ENCODE peak calls at places on chromosomes 6 and 20, in six cellular contexts. One of them, this sample, is unnamed. For H3K27me3, H3K36me3 and H3K9me3, the result is how much of the 10 kb centered on the place peaks cover.

GRCh38 chr6:28615616-28615954 is 89.9 kb downstream of the GPX5 start:
- DNase-seq in HAP-1: no peak
- DNase-seq in Panc1: no peak
- DNase-seq in lung: no peak
- DNase-seq in ovary: no peak
- DNase-seq in psoas muscle: no peak
- DNase-seq in this sample: no peak

GRCh38 chr6:102520981-102521380 is 1127.5 kb downstream of the GRIK2 start:
- DNase-seq in ovary: no peak
- DNase-seq in Panc1: no peak
- DNase-seq in HAP-1: no peak
- DNase-seq in lung: no peak
- DNase-seq in psoas muscle: no peak
- DNase-seq in this sample: no peak

GRCh38 chr6:106997392-106998257 is 23.1 kb upstream of the CD24 start:
- DNase-seq in HAP-1: peak
- DNase-seq in ovary: no peak
- DNase-seq in psoas muscle: no peak
- DNase-seq in lung: peak
- DNase-seq in Panc1: peak
- DNase-seq in this sample: no peak

GRCh38 chr6:35073766-35074471 is 67.2 kb downstream of the TCP11 start:
- DNase-seq in Panc1: no peak
- DNase-seq in lung: no peak
- DNase-seq in psoas muscle: peak
- DNase-seq in HAP-1: no peak
- DNase-seq in ovary: no peak
- DNase-seq in this sample: no peak

GRCh38 chr20:25195962-25196700 is 619 bp downstream of the ENTPD6 start:
- DNase-seq in lung: no peak
- DNase-seq in psoas muscle: no peak
- DNase-seq in Panc1: no peak
- DNase-seq in HAP-1: peak
- DNase-seq in ovary: no peak
- DNase-seq in this sample: no peak

GRCh38 chr6:124294572-124294971 is 490.9 kb downstream of the NKAIN2 start:
- DNase-seq in ovary: no peak
- DNase-seq in lung: no peak
- DNase-seq in Panc1: no peak
- DNase-seq in psoas muscle: no peak
- DNase-seq in HAP-1: no peak
- DNase-seq in this sample: no peak

GRCh38 chr6:44481056-44481455 is 93.5 kb downstream of the CDC5L start:
- DNase-seq in psoas muscle: no peak
- DNase-seq in lung: no peak
- DNase-seq in ovary: no peak
- DNase-seq in Panc1: no peak
- DNase-seq in HAP-1: no peak
- DNase-seq in this sample: no peak

GRCh38 chr20:50283922-50284810 is 93.5 kb downstream of the CEBPB start:
- DNase-seq in psoas muscle: peak
- DNase-seq in lung: peak
- DNase-seq in ovary: no peak
- DNase-seq in HAP-1: no peak
- DNase-seq in Panc1: no peak
- DNase-seq in this sample: no peak

GRCh38 chr20:38828514-38829295 is 23.2 kb downstream of the PPP1R16B start:
- DNase-seq in Panc1: no peak
- DNase-seq in ovary: no peak
- DNase-seq in lung: no peak
- DNase-seq in HAP-1: no peak
- DNase-seq in psoas muscle: no peak
- DNase-seq in this sample: no peak

GRCh38 chr20:34143951-34144350 is 31.9 kb upstream of the EIF2S2 start:
- DNase-seq in HAP-1: no peak
- DNase-seq in lung: no peak
- DNase-seq in psoas muscle: no peak
- DNase-seq in Panc1: no peak
- DNase-seq in ovary: no peak
- DNase-seq in this sample: no peak

GRCh38 chr6:169665289-169665688 is 36.5 kb downstream of the WDR27 start:
- DNase-seq in Panc1: no peak
- DNase-seq in lung: no peak
- DNase-seq in ovary: no peak
- DNase-seq in psoas muscle: no peak
- DNase-seq in HAP-1: no peak
- DNase-seq in this sample: no peak

GRCh38 chr6:115004982-115005381 is 662.2 kb upstream of the HS3ST5 start:
- DNase-seq in psoas muscle: no peak
- DNase-seq in HAP-1: no peak
- DNase-seq in Panc1: no peak
- DNase-seq in ovary: no peak
- DNase-seq in lung: no peak
- DNase-seq in this sample: no peak

GRCh38 chr6:136923116-136923953 is 1.2 kb downstream of the SLC35D3 start:
- DNase-seq in ovary: no peak
- DNase-seq in lung: no peak
- DNase-seq in HAP-1: no peak
- DNase-seq in Panc1: no peak
- DNase-seq in psoas muscle: no peak
- DNase-seq in this sample: no peak

GRCh38 chr6:118982256-118982911 is 47.4 kb upstream of the MCM9 start:
- DNase-seq in lung: no peak
- DNase-seq in Panc1: no peak
- DNase-seq in HAP-1: peak
- DNase-seq in psoas muscle: no peak
- DNase-seq in ovary: no peak
- DNase-seq in this sample: no peak

GRCh38 chr6:148590881-148591280 is 155.9 kb upstream of the UST start:
- DNase-seq in HAP-1: no peak
- DNase-seq in lung: no peak
- DNase-seq in Panc1: no peak
- DNase-seq in ovary: no peak
- DNase-seq in psoas muscle: no peak
- DNase-seq in this sample: no peak

GRCh38 chr6:73547046-73547445 is 26.2 kb upstream of the EEF1A1 start:
- DNase-seq in ovary: no peak
- DNase-seq in HAP-1: no peak
- DNase-seq in lung: no peak
- DNase-seq in Panc1: no peak
- DNase-seq in psoas muscle: no peak
- DNase-seq in this sample: no peak

GRCh38 chr6:132548746-132549463 is 3.6 kb upstream of the TAAR8 start:
- DNase-seq in lung: no peak
- DNase-seq in HAP-1: no peak
- DNase-seq in ovary: no peak
- DNase-seq in psoas muscle: no peak
- DNase-seq in Panc1: no peak
- DNase-seq in this sample: no peak

GRCh38 chr6:34132486-34133185 is 13.3 kb downstream of the GRM4 start:
- DNase-seq in psoas muscle: no peak
- DNase-seq in ovary: no peak
- DNase-seq in lung: no peak
- DNase-seq in Panc1: no peak
- DNase-seq in HAP-1: peak
- DNase-seq in this sample: no peak

GRCh38 chr6:118551673-118552063 is 3.6 kb downstream of the PLN start:
- DNase-seq in psoas muscle: no peak
- DNase-seq in HAP-1: no peak
- DNase-seq in lung: no peak
- DNase-seq in Panc1: no peak
- DNase-seq in ovary: no peak
- DNase-seq in this sample: no peak

GRCh38 chr6:47440722-47441121 is 36.9 kb upstream of the CD2AP start:
- DNase-seq in HAP-1: peak
- DNase-seq in ovary: no peak
- DNase-seq in lung: no peak
- DNase-seq in psoas muscle: no peak
- DNase-seq in Panc1: no peak
- DNase-seq in this sample: no peak

GRCh38 chr6:162217811-162218450 is 509.6 kb downstream of the PRKN start:
- DNase-seq in HAP-1: no peak
- DNase-seq in ovary: no peak
- DNase-seq in psoas muscle: no peak
- DNase-seq in Panc1: no peak
- DNase-seq in lung: no peak
- DNase-seq in this sample: no peak

GRCh38 chr20:36573798-36574277 is 441 bp downstream of the TGIF2 start:
- DNase-seq in Panc1: no peak
- DNase-seq in ovary: peak
- DNase-seq in HAP-1: no peak
- DNase-seq in psoas muscle: peak
- DNase-seq in lung: peak
- DNase-seq in this sample: no peak

DNA sequence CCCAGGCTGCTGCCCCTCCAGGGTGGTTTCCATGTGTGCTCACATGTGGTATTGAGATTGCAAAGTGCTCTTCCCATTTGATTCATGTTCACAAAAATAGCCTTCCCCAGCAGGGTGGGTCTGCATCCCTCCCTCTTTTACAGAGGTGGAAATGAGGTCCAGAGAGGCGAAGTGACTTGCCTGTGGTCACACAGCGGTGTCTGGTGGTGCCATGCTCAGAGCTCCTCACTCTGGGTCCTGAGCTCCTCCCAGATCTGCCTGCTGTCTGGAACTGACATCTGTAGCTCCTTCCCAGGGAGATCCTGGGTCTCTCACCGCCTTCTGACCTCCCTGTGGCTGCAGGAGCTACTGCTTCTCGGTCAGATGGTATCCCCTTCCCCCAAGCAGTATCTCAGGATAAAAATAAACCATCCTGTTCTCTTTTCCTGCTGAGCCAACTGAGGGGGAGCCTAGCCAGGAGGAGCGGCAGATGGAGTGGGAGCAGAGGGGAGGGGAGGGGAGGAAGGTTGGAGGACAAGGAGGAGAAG is 11.9 kb downstream of the CD40 start:
- DNase-seq in lung: no peak
- DNase-seq in HAP-1: no peak
- DNase-seq in ovary: no peak
- DNase-seq in Panc1: no peak
- DNase-seq in psoas muscle: no peak
- DNase-seq in this sample: no peak
- H3K27me3 ChIP-seq in lung: under half
- H3K27me3 ChIP-seq in HAP-1: under half
- H3K27me3 ChIP-seq in ovary: under half
- H3K27me3 ChIP-seq in Panc1: under half
- H3K27me3 ChIP-seq in psoas muscle: under half
- H3K27me3 ChIP-seq in this sample: under half

GRCh38 chr6:110097443-110097842 is 82.0 kb downstream of the WASF1 start:
- DNase-seq in lung: no peak
- DNase-seq in Panc1: no peak
- DNase-seq in psoas muscle: no peak
- DNase-seq in HAP-1: peak
- DNase-seq in ovary: no peak
- DNase-seq in this sample: no peak
- H3K36me3 ChIP-seq in lung: under half
- H3K36me3 ChIP-seq in Panc1: under half
- H3K36me3 ChIP-seq in psoas muscle: under half
- H3K36me3 ChIP-seq in HAP-1: under half
- H3K36me3 ChIP-seq in ovary: under half
- H3K36me3 ChIP-seq in this sample: under half

DNA sequence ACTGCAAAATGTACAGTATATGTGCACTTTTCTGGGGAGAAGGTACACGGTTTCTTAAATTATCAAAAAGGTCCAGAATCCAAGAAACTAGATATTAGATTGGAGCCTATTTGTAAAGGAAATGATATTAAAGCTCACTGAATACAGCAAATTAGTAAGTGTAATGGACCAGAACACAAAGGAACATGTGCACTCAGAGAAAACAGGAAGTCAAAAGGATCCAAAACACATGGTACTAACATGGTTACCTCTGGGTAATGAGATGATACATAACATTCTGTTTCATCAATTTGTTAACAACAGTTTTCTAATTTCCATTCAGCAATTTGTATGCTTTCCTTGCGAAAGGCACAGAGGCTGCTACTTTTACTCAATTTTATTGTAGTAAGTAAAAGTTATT is 18.7 kb downstream of the ZNF322 start:
- DNase-seq in psoas muscle: no peak
- DNase-seq in HAP-1: no peak
- DNase-seq in Panc1: no peak
- DNase-seq in ovary: no peak
- DNase-seq in lung: no peak
- DNase-seq in this sample: no peak
- H3K9me3 ChIP-seq in psoas muscle: under half
- H3K9me3 ChIP-seq in HAP-1: under half
- H3K9me3 ChIP-seq in Panc1: half or more
- H3K9me3 ChIP-seq in ovary: under half
- H3K9me3 ChIP-seq in lung: under half
- H3K9me3 ChIP-seq in this sample: under half

DNA sequence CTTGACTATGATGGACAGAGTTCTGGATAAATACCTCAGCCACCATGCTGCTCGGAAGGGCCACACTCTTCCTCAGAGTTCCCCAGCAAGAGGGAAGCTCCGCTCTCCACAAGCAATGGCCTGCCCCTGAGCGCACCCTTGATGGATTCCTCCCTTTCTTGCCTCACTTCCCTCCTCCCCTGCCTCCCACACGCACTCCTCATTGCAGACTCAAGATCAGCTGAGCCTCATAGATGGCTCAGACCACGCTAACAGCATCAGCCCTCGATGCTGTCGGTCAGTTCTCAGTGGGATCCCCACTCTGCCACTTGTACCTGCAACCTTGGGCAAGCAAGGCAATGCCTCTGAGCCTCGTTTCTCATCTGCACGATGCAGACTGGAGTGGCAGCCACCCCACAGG is 123.3 kb downstream of the BMP7 start:
- DNase-seq in HAP-1: no peak
- DNase-seq in ovary: no peak
- DNase-seq in Panc1: no peak
- DNase-seq in lung: no peak
- DNase-seq in psoas muscle: no peak
- DNase-seq in this sample: no peak
- H3K27me3 ChIP-seq in HAP-1: under half
- H3K27me3 ChIP-seq in ovary: under half
- H3K27me3 ChIP-seq in Panc1: under half
- H3K27me3 ChIP-seq in lung: under half
- H3K27me3 ChIP-seq in psoas muscle: under half
- H3K27me3 ChIP-seq in this sample: under half

DNA sequence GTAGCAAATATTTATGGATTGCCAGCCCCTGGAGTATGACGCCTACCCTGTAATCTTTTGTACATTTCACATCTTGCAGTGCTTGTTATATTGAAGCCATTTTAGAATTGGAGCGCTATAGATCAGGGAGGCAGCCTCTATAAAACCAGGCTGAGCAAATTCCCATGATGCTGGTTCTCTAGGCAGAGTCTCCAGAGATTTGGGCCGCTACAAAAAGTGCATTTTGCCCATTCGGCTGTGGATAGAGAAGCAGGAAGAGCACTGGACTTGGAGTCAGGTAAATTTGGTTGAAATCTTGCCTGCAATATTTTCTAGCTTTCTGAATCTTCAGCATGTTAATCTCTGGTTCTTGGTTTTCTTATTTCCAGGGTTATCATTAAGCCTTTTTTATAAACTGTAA is 2.0 kb downstream of the YWHAB start:
- DNase-seq in psoas muscle: no peak
- DNase-seq in Panc1: no peak
- DNase-seq in HAP-1: no peak
- DNase-seq in lung: no peak
- DNase-seq in ovary: no peak
- DNase-seq in this sample: no peak
- H3K36me3 ChIP-seq in psoas muscle: under half
- H3K36me3 ChIP-seq in Panc1: under half
- H3K36me3 ChIP-seq in HAP-1: under half
- H3K36me3 ChIP-seq in lung: under half
- H3K36me3 ChIP-seq in ovary: under half
- H3K36me3 ChIP-seq in this sample: under half